ENCODE peak calls at places on chromosomes 7 and 10, in eight cellular contexts. H, C, U, S, F, A, V and G are unnamed samples.

GRCh38 chr10:130137659-130138478 is 1.7 kb downstream of the GLRX3 start:
- DNase-seq in H (no peak), C (no peak), U (no peak), S (no peak), F (no peak), A (no peak), V (no peak), G (no peak)

GRCh38 chr7:90262438-90262837 is 17.5 kb downstream of the CFAP69 start:
- DNase-seq in H (peak; percentile 79), C (no peak), U (peak; percentile 61), S (no peak), F (peak; percentile 8), A (no peak), V (no peak), G (peak; percentile 11)

GRCh38 chr7:111162692-111163091 is 71.8 kb downstream of the LRRN3 start:
- DNase-seq in H (no peak), C (no peak), U (no peak), S (no peak), F (no peak), A (no peak), V (no peak), G (no peak)

GRCh38 chr10:6212266-6212640 is 9.5 kb downstream of the PFKFB3 start:
- DNase-seq in H (peak; percentile 19), C (no peak), U (no peak), S (no peak), F (no peak), A (no peak), V (peak; percentile 29), G (no peak)

GRCh38 chr10:1733720-1734119 is 3.6 kb downstream of the ADARB2 start:
- DNase-seq in H (no peak), C (no peak), U (no peak), S (no peak), F (peak; percentile 34), A (no peak), V (no peak), G (no peak)

GRCh38 chr10:111344804-111345203 is 268.0 kb downstream of the ADRA2A start:
- DNase-seq in H (no peak), C (no peak), U (no peak), S (no peak), F (no peak), A (no peak), V (no peak), G (no peak)

GRCh38 chr10:88565072-88565471 is 18.0 kb downstream of the RNLS start:
- DNase-seq in H (peak; percentile 79), C (no peak), U (peak; percentile 42), S (no peak), F (peak; percentile 5), A (no peak), V (no peak), G (peak; percentile 24)

GRCh38 chr10:36148207-36148606 is 506.1 kb upstream of the FZD8 start:
- DNase-seq in H (no peak), C (no peak), U (no peak), S (no peak), F (no peak), A (no peak), V (no peak), G (no peak)

GRCh38 chr7:132511921-132512320 is 64.3 kb downstream of the PLXNA4 start:
- DNase-seq in H (no peak), C (no peak), U (no peak), S (no peak), F (no peak), A (no peak), V (no peak), G (no peak)

GRCh38 chr7:29308424-29308823 is 113.8 kb downstream of the CHN2 start:
- DNase-seq in H (no peak), C (no peak), U (no peak), S (no peak), F (no peak), A (no peak), V (no peak), G (no peak)

GRCh38 chr10:111590703-111591102 is 513.9 kb downstream of the ADRA2A start:
- DNase-seq in H (no peak), C (no peak), U (no peak), S (no peak), F (no peak), A (no peak), V (no peak), G (no peak)

GRCh38 chr7:80379034-80379433 is 132.8 kb downstream of the GNAT3 start:
- DNase-seq in H (peak; percentile 75), C (no peak), U (peak; percentile 40), S (no peak), F (no peak), A (no peak), V (no peak), G (peak; percentile 43)

GRCh38 chr7:133237545-133237944 is 15.3 kb upstream of the EXOC4 start:
- DNase-seq in H (no peak), C (no peak), U (no peak), S (no peak), F (no peak), A (no peak), V (no peak), G (no peak)

GRCh38 chr10:16494174-16494573 is 27.5 kb downstream of the C1QL3 start:
- DNase-seq in H (no peak), C (no peak), U (no peak), S (no peak), F (no peak), A (no peak), V (no peak), G (no peak)

GRCh38 chr7:134814730-134815364 is 35.4 kb downstream of the CALD1 start:
- DNase-seq in H (no peak), C (no peak), U (no peak), S (no peak), F (no peak), A (no peak), V (no peak), G (no peak)

GRCh38 chr7:41188163-41189130 is 514.4 kb downstream of the INHBA start:
- DNase-seq in H (peak; percentile 74), C (no peak), U (peak; percentile 58), S (no peak), F (no peak), A (peak; percentile 10), V (no peak), G (peak; percentile 64)

GRCh38 chr7:87567052-87567451 is 33.6 kb downstream of the ABCB1 start:
- DNase-seq in H (no peak), C (no peak), U (no peak), S (no peak), F (no peak), A (no peak), V (no peak), G (no peak)

GRCh38 chr7:125061776-125062397 is 132.3 kb upstream of the POT1 start:
- DNase-seq in H (peak; percentile 65), C (no peak), U (no peak), S (no peak), F (peak; percentile 16), A (peak; percentile 19), V (no peak), G (peak; percentile 0)

GRCh38 chr10:119817991-119818888 is 54.4 kb downstream of the MCMBP start:
- DNase-seq in H (no peak), C (peak; percentile 87), U (no peak), S (peak; percentile 81), F (no peak), A (no peak), V (peak; percentile 77), G (no peak)

GRCh38 chr10:13354783-13355182 is 6.7 kb upstream of the SEPHS1 start:
- DNase-seq in H (no peak), C (no peak), U (no peak), S (no peak), F (no peak), A (no peak), V (no peak), G (no peak)

GRCh38 chr7:105924950-105925349 is 38.1 kb upstream of the CDHR3 start:
- DNase-seq in H (no peak), C (no peak), U (no peak), S (no peak), F (no peak), A (no peak), V (no peak), G (no peak)

GRCh38 chr10:130493446-130494198 is 357.4 kb downstream of the GLRX3 start:
- DNase-seq in H (no peak), C (no peak), U (no peak), S (no peak), F (no peak), A (no peak), V (peak; percentile 30), G (no peak)

GRCh38 chr10:27541728-27542285 is 37.7 kb downstream of the RAB18 start:
- DNase-seq in H (no peak), C (no peak), U (no peak), S (no peak), F (no peak), A (no peak), V (no peak), G (no peak)

GRCh38 chr7:76507723-76508406 is 2.5 kb upstream of the UPK3B start:
- DNase-seq in H (no peak), C (no peak), U (no peak), S (no peak), F (no peak), A (no peak), V (no peak), G (no peak)